ENCODE peak calls at places on chromosomes 2 and 18, in eight cellular contexts. P, N, B, O, I, G, C and W are unnamed samples.

GRCh38 chr18:11393486-11393885 is 215.9 kb upstream of the SLC35G4 start:
- DNase-seq in G (no peak), O (no peak), P (no peak), I (peak; percentile 28), C (no peak), N (no peak), B (no peak), W (no peak)

GRCh38 chr2:140891614-140892212 is 1239.1 kb downstream of the LRP1B start:
- DNase-seq in I (no peak), P (no peak), G (no peak), B (no peak), O (no peak), C (no peak), N (no peak), W (no peak)

GRCh38 chr2:128606837-128607236 is 288.2 kb upstream of the HS6ST1 start:
- DNase-seq in P (no peak), N (no peak), G (no peak), B (no peak), O (no peak), I (no peak), C (no peak), W (no peak)

GRCh38 chr2:232492236-232492848 is 4.7 kb upstream of the ECEL1 start:
- DNase-seq in G (no peak), B (no peak), N (no peak), I (no peak), P (no peak), C (no peak), O (no peak), W (no peak)

GRCh38 chr2:172434821-172435607 is 7.6 kb downstream of the ITGA6 start:
- DNase-seq in N (no peak), G (no peak), P (no peak), B (no peak), I (no peak), C (no peak), O (no peak), W (no peak)

GRCh38 chr2:234291765-234292204 is 205.1 kb downstream of the ARL4C start:
- DNase-seq in B (peak; percentile 72), O (no peak), I (peak; percentile 37), P (no peak), G (no peak), C (peak; percentile 50), N (no peak), W (peak; percentile 39)

GRCh38 chr2:240225116-240225515 is 84.7 kb upstream of the OTOS start:
- DNase-seq in I (no peak), P (no peak), B (no peak), O (no peak), G (no peak), N (no peak), C (no peak), W (no peak)

GRCh38 chr2:201952212-201952611 is 81.4 kb upstream of the FZD7 start:
- DNase-seq in G (no peak), O (no peak), C (no peak), P (no peak), N (no peak), B (no peak), I (no peak), W (no peak)

GRCh38 chr2:181586569-181587076 is 70.3 kb downstream of the CERKL start:
- DNase-seq in N (no peak), G (no peak), O (no peak), B (peak; percentile 96), I (no peak), C (no peak), P (no peak), W (no peak)

GRCh38 chr2:8583400-8584173 is 98.3 kb upstream of the ID2 start:
- DNase-seq in B (peak; percentile 66), P (peak; percentile 52), G (peak; percentile 97), C (no peak), O (peak; percentile 22), I (peak; percentile 94), N (peak; percentile 39), W (no peak)

GRCh38 chr2:128286011-128286721 is 32.5 kb downstream of the HS6ST1 start:
- DNase-seq in O (no peak), I (no peak), B (no peak), N (no peak), P (no peak), G (no peak), C (no peak), W (no peak)

GRCh38 chr2:179751184-179751809 is 110.1 kb downstream of the ZNF385B start:
- DNase-seq in G (peak; percentile 11), N (no peak), B (no peak), P (peak; percentile 21), O (no peak), C (no peak), I (no peak), W (no peak)

GRCh38 chr2:62568983-62569837 is 63.2 kb upstream of the TMEM17 start:
- DNase-seq in G (no peak), O (no peak), B (no peak), P (no peak), I (no peak), N (no peak), C (no peak), W (no peak)

GRCh38 chr2:24925815-24926214 is 5.8 kb upstream of the ADCY3 start:
- DNase-seq in C (no peak), G (no peak), P (no peak), N (no peak), O (no peak), I (no peak), B (no peak), W (no peak)

GRCh38 chr18:8351173-8351572 is 258.1 kb upstream of the RAB12 start:
- DNase-seq in G (no peak), C (no peak), N (no peak), I (no peak), B (no peak), P (no peak), O (no peak), W (no peak)

GRCh38 chr18:7415081-7415894 is 151.8 kb upstream of the PTPRM start:
- DNase-seq in I (peak; percentile 21), N (no peak), P (no peak), O (no peak), C (no peak), B (no peak), G (no peak), W (no peak)

GRCh38 chr2:123913266-123913810 is 111.7 kb upstream of the CNTNAP5 start:
- DNase-seq in G (no peak), C (no peak), I (no peak), N (no peak), O (no peak), B (no peak), P (no peak), W (no peak)

GRCh38 chr18:24934231-24934932 is 417.6 kb downstream of the ZNF521 start:
- DNase-seq in I (no peak), O (no peak), B (no peak), P (no peak), C (no peak), G (no peak), N (no peak), W (no peak)

GRCh38 chr2:159030674-159031380 is 62.4 kb downstream of the TANC1 start:
- DNase-seq in O (no peak), B (peak; percentile 43), C (peak; percentile 95), N (no peak), I (peak; percentile 74), P (peak; percentile 13), G (peak; percentile 75), W (no peak)

GRCh38 chr2:64106481-64106880 is 37.7 kb downstream of the PELI1 start:
- DNase-seq in O (no peak), B (no peak), C (no peak), G (no peak), I (no peak), P (no peak), N (no peak), W (no peak)

GRCh38 chr2:149595069-149595963 is 7.7 kb upstream of the MMADHC start:
- DNase-seq in C (no peak), B (no peak), P (no peak), O (no peak), G (no peak), I (no peak), N (no peak), W (no peak)

GRCh38 chr18:75341267-75341666 is 86.2 kb downstream of the SMIM21 start:
- DNase-seq in O (no peak), I (no peak), P (peak; percentile 18), B (no peak), C (no peak), G (no peak), N (no peak), W (no peak)

GRCh38 chr2:120343100-120343432 is 2.9 kb upstream of the INHBB start:
- DNase-seq in C (no peak), N (no peak), I (no peak), O (no peak), P (no peak), B (no peak), G (no peak), W (no peak)

GRCh38 chr2:10915731-10916331 is 4.1 kb downstream of the KCNF1 start:
- DNase-seq in N (no peak), I (no peak), B (no peak), G (no peak), O (no peak), C (no peak), P (no peak), W (no peak)

GRCh38 chr18:49875783-49876182 is 62.5 kb upstream of the ACAA2 start:
- DNase-seq in O (no peak), I (no peak), N (no peak), G (no peak), P (no peak), C (no peak), B (no peak), W (no peak)

GRCh38 chr2:17839959-17840358 is 23.7 kb downstream of the MSGN1 start:
- DNase-seq in O (no peak), I (no peak), C (no peak), P (no peak), N (no peak), B (no peak), G (no peak), W (no peak)